ENCODE peak calls at places on chromosome 9, in four cellular contexts. J is fibroblast of mammary gland, Q is Peyer's patch, G is cardiac muscle cell. I is an unnamed sample.
A peak's percentile ranks its signal among the peaks of the same experiment; 100 is the strongest.

GRCh38 chr9:120778758-120779157 is 14.5 kb downstream of the FBXW2 start:
- DNase-seq in Q (no peak), G (no peak), J (no peak), I (peak; percentile 86)

GRCh38 chr9:78831726-78832125 is 534.8 kb downstream of the PSAT1 start:
- DNase-seq in Q (no peak), J (no peak), G (no peak), I (no peak)

GRCh38 chr9:125521462-125522327 is 185.3 kb downstream of the MAPKAP1 start:
- DNase-seq in Q (no peak), J (peak; percentile 98), G (peak; percentile 88), I (peak; percentile 94)

GRCh38 chr9:94870465-94870792 is 143.9 kb downstream of the AOPEP start:
- DNase-seq in G (no peak), J (no peak), Q (no peak), I (no peak)

GRCh38 chr9:2181794-2182193 is 166.6 kb downstream of the SMARCA2 start:
- DNase-seq in G (peak; percentile 38), Q (no peak), J (peak; percentile 44), I (peak; percentile 60)

GRCh38 chr9:37290881-37291485 is 131.5 kb upstream of the GRHPR start:
- DNase-seq in Q (no peak), J (peak; percentile 89), G (peak; percentile 88), I (peak; percentile 86)

GRCh38 chr9:111857555-111858211 is 38.9 kb upstream of the UGCG start:
- DNase-seq in Q (no peak), J (peak; percentile 71), G (peak; percentile 55), I (peak; percentile 89)

GRCh38 chr9:89667730-89668129 is 62.9 kb downstream of the GADD45G start:
- DNase-seq in Q (no peak), G (no peak), J (no peak), I (no peak)

GRCh38 chr9:91920846-91921350 is 29.1 kb downstream of the ROR2 start:
- DNase-seq in G (no peak), Q (no peak), J (no peak), I (no peak)

GRCh38 chr9:135864447-135865049 is 42.8 kb downstream of the CAMSAP1 start:
- DNase-seq in G (peak; percentile 65), J (peak; percentile 50), Q (peak; percentile 62), I (peak; percentile 59)

GRCh38 chr9:81035171-81035570 is 654.2 kb downstream of the TLE1 start:
- DNase-seq in J (peak; percentile 87), Q (no peak), G (peak; percentile 67), I (no peak)

GRCh38 chr9:93606187-93606586 is 29.8 kb downstream of the PHF2 start:
- DNase-seq in J (no peak), Q (no peak), G (no peak), I (no peak)

GRCh38 chr9:87206064-87206661 is 258.9 kb upstream of the GAS1 start:
- DNase-seq in Q (no peak), J (peak; percentile 77), G (no peak), I (peak; percentile 37)

GRCh38 chr9:4489562-4489918 is 728 bp upstream of the SLC1A1 start:
- DNase-seq in Q (no peak), G (peak; percentile 50), J (peak; percentile 24), I (no peak)

GRCh38 chr9:130366888-130367550 is 77.7 kb upstream of the ASS1 start:
- DNase-seq in Q (no peak), G (no peak), J (no peak), I (no peak)

GRCh38 chr9:136343121-136343883 is 16.0 kb downstream of the GPSM1 start:
- DNase-seq in J (no peak), Q (no peak), G (no peak), I (no peak)

GRCh38 chr9:127731938-127732337 is 3.2 kb downstream of the TOR2A start:
- DNase-seq in G (no peak), J (peak; percentile 23), Q (no peak), I (no peak)

GRCh38 chr9:13351768-13352386 is 72.4 kb upstream of the MPDZ start:
- DNase-seq in Q (no peak), G (peak; percentile 84), J (peak; percentile 74), I (peak; percentile 65)

GRCh38 chr9:98974554-98974953 is 30.8 kb downstream of the COL15A1 start:
- DNase-seq in Q (no peak), J (no peak), G (no peak), I (no peak)

GRCh38 chr9:98975838-98976237 is 32.1 kb downstream of the COL15A1 start:
- DNase-seq in G (no peak), Q (no peak), J (no peak), I (no peak)

GRCh38 chr9:98974106-98974505 is 30.4 kb downstream of the COL15A1 start:
- DNase-seq in J (no peak), G (no peak), Q (no peak), I (no peak)

GRCh38 chr9:98973546-98973921 is 29.8 kb downstream of the COL15A1 start:
- DNase-seq in Q (no peak), J (no peak), G (no peak), I (no peak)

DNA sequence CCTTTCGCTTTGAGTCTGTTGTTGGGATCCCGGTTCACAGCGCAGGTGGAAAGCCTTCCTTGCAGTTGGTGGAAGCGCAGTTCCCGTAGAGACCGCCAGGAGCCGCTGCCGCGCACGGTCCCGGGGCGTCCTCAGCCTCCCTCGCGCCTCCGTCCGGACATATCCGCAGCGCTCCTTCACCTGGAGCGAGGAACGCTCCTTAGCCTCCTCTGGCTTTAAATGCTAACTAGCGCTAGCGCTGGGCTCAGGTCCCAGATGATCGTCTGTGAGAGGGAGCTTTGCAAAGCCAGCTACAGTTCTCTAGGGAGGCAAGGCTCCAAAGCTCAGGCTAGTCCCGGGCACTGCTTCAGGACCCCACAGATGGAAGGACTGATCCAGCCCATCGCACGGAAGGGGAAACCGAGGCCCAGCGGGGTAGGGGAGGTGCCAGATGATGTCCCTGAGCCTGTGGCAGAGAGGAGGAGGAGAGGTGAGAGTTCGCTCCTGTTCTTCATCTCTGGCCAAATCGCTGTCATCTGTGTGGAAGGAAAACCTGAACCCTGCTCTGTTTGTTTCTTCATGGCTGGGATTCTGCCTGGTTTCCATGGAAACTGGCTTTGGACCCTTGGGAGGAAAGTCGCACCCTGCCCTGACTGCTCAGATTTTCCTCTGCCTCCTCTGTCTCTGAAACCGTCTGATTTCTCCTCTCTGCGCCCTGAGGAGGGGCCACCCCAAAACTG is 31.4 kb downstream of the COL15A1 start:
- DNase-seq in J (peak; percentile 68), Q (peak; percentile 75), G (peak; percentile 76), I (peak; percentile 74)
- TF ChIP-seq CTCF in J (peak; percentile 96), Q (peak; percentile 93), G (peak; percentile 100), I (peak; percentile 99)

GRCh38 chr9:132078369-132079356 is 1.0 kb downstream of the MED27 start:
- DNase-seq in G (peak; percentile 63), Q (peak; percentile 19), J (peak; percentile 88), I (peak; percentile 40)

GRCh38 chr9:132077881-132078280 is 1.8 kb downstream of the MED27 start:
- DNase-seq in G (no peak), J (peak; percentile 67), Q (no peak), I (no peak)

GRCh38 chr9:132075853-132076252 is 3.8 kb downstream of the MED27 start:
- DNase-seq in Q (no peak), J (no peak), G (no peak), I (no peak)

GRCh38 chr9:132071847-132072507 is 7.7 kb downstream of the MED27 start:
- DNase-seq in Q (no peak), G (no peak), J (no peak), I (no peak)

DNA sequence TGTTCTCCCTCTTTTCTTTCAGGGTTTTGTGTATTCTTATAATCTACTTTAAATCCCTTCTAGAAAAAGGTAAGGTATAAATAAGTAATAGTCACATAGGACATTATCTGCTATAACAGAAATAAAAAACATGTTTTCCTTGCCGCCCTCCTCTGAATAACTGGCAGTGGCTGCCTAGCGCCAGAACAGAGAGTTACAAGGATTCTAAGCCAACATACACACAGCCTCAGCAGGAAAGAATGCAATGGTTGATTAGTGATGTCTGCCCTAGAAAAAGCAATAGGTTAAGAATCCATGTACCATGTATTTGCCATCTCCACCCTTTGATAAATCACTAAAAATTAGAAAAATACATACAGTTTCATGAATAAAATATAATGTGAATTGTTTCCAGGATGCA is 4.9 kb downstream of the MED27 start:
- DNase-seq in J (peak; percentile 80), G (peak; percentile 47), Q (no peak), I (no peak)
- H3K4me3 ChIP-seq in J (no peak overlapping the region), G (no peak overlapping the region), Q (no peak overlapping the region), I (no peak overlapping the region)

DNA sequence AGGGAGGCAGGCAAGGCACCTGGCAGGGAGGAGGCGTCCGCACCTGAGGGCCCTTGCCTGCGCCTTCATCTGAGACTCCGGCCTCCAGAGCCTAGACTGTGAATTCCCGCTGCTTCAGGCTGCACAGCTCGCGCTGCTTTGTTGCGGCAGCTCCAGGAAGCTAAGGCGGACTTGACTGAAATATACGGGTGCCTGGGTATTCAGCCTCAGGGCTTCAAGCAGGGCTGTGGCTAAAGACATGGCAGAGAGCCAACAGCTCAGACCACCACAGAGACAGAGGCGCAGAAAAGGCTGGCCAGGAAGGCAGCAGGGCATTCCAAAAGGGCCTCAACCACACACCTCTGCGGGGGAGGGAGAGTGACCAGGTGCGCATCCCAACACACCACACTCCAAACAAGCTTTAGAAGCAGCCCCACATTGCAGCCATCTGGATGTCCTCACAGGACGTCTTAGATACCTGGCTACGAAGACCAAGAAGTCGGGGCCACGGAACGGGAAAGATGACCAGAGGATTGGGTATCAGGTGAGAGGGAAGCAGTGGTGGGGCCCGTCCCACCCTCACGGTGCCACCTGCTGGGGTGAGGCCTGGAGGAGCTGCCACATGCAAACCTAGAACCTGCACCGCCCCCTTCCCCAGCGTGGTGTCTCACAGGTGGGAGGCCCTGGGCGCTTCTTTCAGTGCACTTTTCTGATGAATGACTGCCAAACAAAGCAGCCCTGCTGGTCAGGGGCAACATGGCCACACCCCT is 1.7 kb upstream of the DPH7 start:
- DNase-seq in Q (no peak), J (no peak), G (no peak), I (no peak)
- TF ChIP-seq CTCF in Q (no peak), J (no peak), G (no peak), I (no peak)

GRCh38 chr9:7236186-7236585 is 478.4 kb downstream of the KDM4C start:
- DNase-seq in J (no peak), G (no peak), Q (no peak), I (no peak)
- H3K4me3 ChIP-seq in J (no peak overlapping the region), G (no peak overlapping the region), Q (no peak overlapping the region), I (no peak overlapping the region)

DNA sequence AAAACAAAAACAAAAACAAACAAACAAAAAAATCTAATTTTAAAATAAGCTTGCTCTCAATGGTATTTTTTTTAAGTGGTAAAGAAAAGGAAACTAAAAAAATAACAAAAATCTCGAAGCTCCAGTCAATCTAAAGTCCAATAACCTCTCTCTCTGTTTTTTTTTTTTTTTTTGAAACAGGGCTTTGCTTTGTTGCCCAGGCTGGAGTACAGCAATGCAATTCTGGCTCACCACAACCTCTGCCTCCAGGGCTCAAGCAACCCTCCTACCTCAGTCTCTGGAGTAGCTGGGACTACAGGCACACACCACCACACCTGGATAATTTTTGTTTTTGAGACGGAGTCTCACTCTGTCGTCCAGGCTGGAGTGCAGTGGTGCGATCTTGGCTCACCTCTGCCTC is 25.9 kb upstream of the GLDC start:
- DNase-seq in G (no peak), J (no peak), Q (no peak), I (no peak)
- TF ChIP-seq CTCF in G (no peak), J (no peak), Q (no peak), I (no peak)

DNA sequence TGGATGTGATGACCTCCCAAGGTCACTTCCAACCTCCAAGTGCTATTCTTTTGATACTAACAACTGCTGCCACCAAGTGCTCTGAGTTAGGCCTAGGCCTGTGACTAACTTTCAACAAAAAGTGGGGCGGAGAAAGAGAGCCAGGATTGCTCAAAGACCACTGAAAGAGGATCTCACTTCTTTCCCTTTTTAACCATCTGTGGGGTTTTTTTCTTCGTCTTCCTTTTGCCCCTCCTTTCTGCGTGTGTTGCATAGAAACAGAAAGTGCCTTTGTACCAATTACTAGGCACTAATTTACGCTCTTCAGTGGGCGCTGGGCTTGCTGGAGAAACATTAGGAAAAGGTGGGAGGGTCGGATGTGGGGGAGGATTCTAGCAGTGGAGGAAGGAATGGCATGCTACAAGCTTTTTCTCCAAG is 8.0 kb downstream of the KLF9 start:
- DNase-seq in Q (peak; percentile 35), J (peak; percentile 79), G (peak; percentile 71), I (no peak)
- H3K4me3 ChIP-seq in Q (no peak overlapping the region), J (no peak overlapping the region), G (no peak overlapping the region), I (no peak overlapping the region)